ENCODE peak calls at places on chromosomes 1 and 21, in seven cellular contexts. One of them, this sample, is unnamed.

GRCh38 chr1:28507646-28508434 is 2.0 kb downstream of the RCC1 start:
- DNase-seq in CD8-positive, alpha-beta T cell: no peak
- DNase-seq in effector memory CD4-positive, alpha-beta T cell: no peak
- DNase-seq in left lung: no peak
- DNase-seq in Karpas-422: peak; percentile 65
- DNase-seq in thoracic aorta: no peak
- DNase-seq in Peyer's patch: no peak
- DNase-seq in this sample: no peak

GRCh38 chr1:43414634-43415223 is 25.0 kb downstream of the SZT2 start:
- DNase-seq in CD8-positive, alpha-beta T cell: peak; percentile 56
- DNase-seq in effector memory CD4-positive, alpha-beta T cell: peak; percentile 43
- DNase-seq in left lung: no peak
- DNase-seq in Karpas-422: peak; percentile 82
- DNase-seq in thoracic aorta: no peak
- DNase-seq in Peyer's patch: peak; percentile 68
- DNase-seq in this sample: no peak

GRCh38 chr1:208944981-208945451 is 638.5 kb upstream of the CAMK1G start:
- DNase-seq in CD8-positive, alpha-beta T cell: no peak
- DNase-seq in effector memory CD4-positive, alpha-beta T cell: no peak
- DNase-seq in left lung: no peak
- DNase-seq in Karpas-422: no peak
- DNase-seq in thoracic aorta: no peak
- DNase-seq in Peyer's patch: no peak
- DNase-seq in this sample: no peak

GRCh38 chr21:9737871-9738520 is 783.4 kb upstream of the TPTE start:
- DNase-seq in CD8-positive, alpha-beta T cell: no peak
- DNase-seq in effector memory CD4-positive, alpha-beta T cell: no peak
- DNase-seq in left lung: no peak
- DNase-seq in Karpas-422: no peak
- DNase-seq in thoracic aorta: no peak
- DNase-seq in Peyer's patch: no peak
- DNase-seq in this sample: no peak

GRCh38 chr1:114122891-114123621 is 30.6 kb downstream of the SYT6 start:
- DNase-seq in CD8-positive, alpha-beta T cell: no peak
- DNase-seq in effector memory CD4-positive, alpha-beta T cell: no peak
- DNase-seq in left lung: no peak
- DNase-seq in Karpas-422: no peak
- DNase-seq in thoracic aorta: no peak
- DNase-seq in Peyer's patch: no peak
- DNase-seq in this sample: no peak

GRCh38 chr1:188689542-188689941 is 1788.1 kb downstream of the BRINP3 start:
- DNase-seq in CD8-positive, alpha-beta T cell: no peak
- DNase-seq in effector memory CD4-positive, alpha-beta T cell: no peak
- DNase-seq in left lung: no peak
- DNase-seq in Karpas-422: no peak
- DNase-seq in thoracic aorta: no peak
- DNase-seq in Peyer's patch: no peak
- DNase-seq in this sample: no peak

GRCh38 chr1:223135176-223135575 is 7.9 kb downstream of the TLR5 start:
- DNase-seq in CD8-positive, alpha-beta T cell: no peak
- DNase-seq in effector memory CD4-positive, alpha-beta T cell: no peak
- DNase-seq in left lung: peak; percentile 79
- DNase-seq in Karpas-422: no peak
- DNase-seq in thoracic aorta: peak; percentile 29
- DNase-seq in Peyer's patch: no peak
- DNase-seq in this sample: no peak

GRCh38 chr1:230754831-230755230 is 7.6 kb downstream of the CAPN9 start:
- DNase-seq in CD8-positive, alpha-beta T cell: no peak
- DNase-seq in effector memory CD4-positive, alpha-beta T cell: no peak
- DNase-seq in left lung: no peak
- DNase-seq in Karpas-422: no peak
- DNase-seq in thoracic aorta: no peak
- DNase-seq in Peyer's patch: no peak
- DNase-seq in this sample: no peak

GRCh38 chr1:112508242-112509004 is at the start of gene WNT2B:
- DNase-seq in CD8-positive, alpha-beta T cell: peak; percentile 30
- DNase-seq in effector memory CD4-positive, alpha-beta T cell: peak; percentile 36
- DNase-seq in left lung: peak; percentile 84
- DNase-seq in Karpas-422: no peak
- DNase-seq in thoracic aorta: no peak
- DNase-seq in Peyer's patch: peak; percentile 35
- DNase-seq in this sample: no peak

GRCh38 chr1:193059282-193060225 is at the start of the genes RO60 and UCHL5:
- DNase-seq in CD8-positive, alpha-beta T cell: peak; percentile 90
- DNase-seq in effector memory CD4-positive, alpha-beta T cell: peak; percentile 93
- DNase-seq in left lung: peak; percentile 98
- DNase-seq in Karpas-422: peak; percentile 99
- DNase-seq in thoracic aorta: peak; percentile 88
- DNase-seq in Peyer's patch: peak; percentile 96
- DNase-seq in this sample: peak; percentile 86
- H3K4me1 ChIP-seq in CD8-positive, alpha-beta T cell: peaks cover 32% of the 10 kb centered on the region
- H3K4me1 ChIP-seq in effector memory CD4-positive, alpha-beta T cell: peaks cover 6% of the 10 kb centered on the region
- H3K4me1 ChIP-seq in left lung: peaks cover 44% of the 10 kb centered on the region
- H3K4me1 ChIP-seq in Karpas-422: peaks cover 50% of the 10 kb centered on the region
- H3K4me1 ChIP-seq in thoracic aorta: peaks cover 36% of the 10 kb centered on the region
- H3K4me1 ChIP-seq in Peyer's patch: no peaks in the 10 kb centered on the region
- H3K4me1 ChIP-seq in this sample: peaks cover 4% of the 10 kb centered on the region

GRCh38 chr21:44508711-44509445 is 31.1 kb downstream of the KRTAP10-1 start:
- DNase-seq in CD8-positive, alpha-beta T cell: no peak
- DNase-seq in effector memory CD4-positive, alpha-beta T cell: no peak
- DNase-seq in left lung: peak; percentile 50
- DNase-seq in Karpas-422: no peak
- DNase-seq in thoracic aorta: no peak
- DNase-seq in Peyer's patch: no peak
- DNase-seq in this sample: no peak

GRCh38 chr21:44510109-44510507 is 29.9 kb downstream of the KRTAP10-1 start:
- DNase-seq in CD8-positive, alpha-beta T cell: no peak
- DNase-seq in effector memory CD4-positive, alpha-beta T cell: no peak
- DNase-seq in left lung: peak; percentile 60
- DNase-seq in Karpas-422: no peak
- DNase-seq in thoracic aorta: no peak
- DNase-seq in Peyer's patch: no peak
- DNase-seq in this sample: no peak

GRCh38 chr21:44510508-44511218 is 29.3 kb downstream of the KRTAP10-1 start:
- DNase-seq in CD8-positive, alpha-beta T cell: peak; percentile 81
- DNase-seq in effector memory CD4-positive, alpha-beta T cell: peak; percentile 73
- DNase-seq in left lung: peak; percentile 91
- DNase-seq in Karpas-422: peak; percentile 87
- DNase-seq in thoracic aorta: no peak
- DNase-seq in Peyer's patch: peak; percentile 52
- DNase-seq in this sample: no peak

GRCh38 chr21:44508426-44508710 is 31.6 kb downstream of the KRTAP10-1 start:
- DNase-seq in CD8-positive, alpha-beta T cell: no peak
- DNase-seq in effector memory CD4-positive, alpha-beta T cell: no peak
- DNase-seq in left lung: peak; percentile 45
- DNase-seq in Karpas-422: no peak
- DNase-seq in thoracic aorta: no peak
- DNase-seq in Peyer's patch: no peak
- DNase-seq in this sample: no peak

GRCh38 chr21:44509539-44509938 is 30.5 kb downstream of the KRTAP10-1 start:
- DNase-seq in CD8-positive, alpha-beta T cell: no peak
- DNase-seq in effector memory CD4-positive, alpha-beta T cell: no peak
- DNase-seq in left lung: peak; percentile 82
- DNase-seq in Karpas-422: peak; percentile 48
- DNase-seq in thoracic aorta: no peak
- DNase-seq in Peyer's patch: no peak
- DNase-seq in this sample: no peak
- H3K27me3 ChIP-seq in CD8-positive, alpha-beta T cell: no peaks in the 10 kb centered on the region
- H3K27me3 ChIP-seq in effector memory CD4-positive, alpha-beta T cell: no peaks in the 10 kb centered on the region
- H3K27me3 ChIP-seq in left lung: no peaks in the 10 kb centered on the region
- H3K27me3 ChIP-seq in Karpas-422: no peaks in the 10 kb centered on the region
- H3K27me3 ChIP-seq in thoracic aorta: no peaks in the 10 kb centered on the region
- H3K27me3 ChIP-seq in Peyer's patch: no peaks in the 10 kb centered on the region
- H3K27me3 ChIP-seq in this sample: no peaks in the 10 kb centered on the region

GRCh38 chr1:38994196-38994595 is 3.1 kb downstream of the AKIRIN1 start:
- DNase-seq in CD8-positive, alpha-beta T cell: no peak
- DNase-seq in effector memory CD4-positive, alpha-beta T cell: no peak
- DNase-seq in left lung: no peak
- DNase-seq in Karpas-422: no peak
- DNase-seq in thoracic aorta: no peak
- DNase-seq in Peyer's patch: no peak
- DNase-seq in this sample: no peak

GRCh38 chr1:38990746-38991637 is at the start of gene AKIRIN1:
- DNase-seq in CD8-positive, alpha-beta T cell: peak; percentile 93
- DNase-seq in effector memory CD4-positive, alpha-beta T cell: peak; percentile 90
- DNase-seq in left lung: peak; percentile 100
- DNase-seq in Karpas-422: peak; percentile 99
- DNase-seq in thoracic aorta: peak; percentile 92
- DNase-seq in Peyer's patch: peak; percentile 98
- DNase-seq in this sample: peak; percentile 75

GRCh38 chr1:38990401-38990745 is 703 bp upstream of the AKIRIN1 start:
- DNase-seq in CD8-positive, alpha-beta T cell: no peak
- DNase-seq in effector memory CD4-positive, alpha-beta T cell: no peak
- DNase-seq in left lung: no peak
- DNase-seq in Karpas-422: no peak
- DNase-seq in thoracic aorta: no peak
- DNase-seq in Peyer's patch: no peak
- DNase-seq in this sample: no peak

GRCh38 chr1:38991638-38992449 is 768 bp downstream of the AKIRIN1 start:
- DNase-seq in CD8-positive, alpha-beta T cell: no peak
- DNase-seq in effector memory CD4-positive, alpha-beta T cell: no peak
- DNase-seq in left lung: no peak
- DNase-seq in Karpas-422: peak; percentile 59
- DNase-seq in thoracic aorta: no peak
- DNase-seq in Peyer's patch: peak; percentile 29
- DNase-seq in this sample: no peak

DNA sequence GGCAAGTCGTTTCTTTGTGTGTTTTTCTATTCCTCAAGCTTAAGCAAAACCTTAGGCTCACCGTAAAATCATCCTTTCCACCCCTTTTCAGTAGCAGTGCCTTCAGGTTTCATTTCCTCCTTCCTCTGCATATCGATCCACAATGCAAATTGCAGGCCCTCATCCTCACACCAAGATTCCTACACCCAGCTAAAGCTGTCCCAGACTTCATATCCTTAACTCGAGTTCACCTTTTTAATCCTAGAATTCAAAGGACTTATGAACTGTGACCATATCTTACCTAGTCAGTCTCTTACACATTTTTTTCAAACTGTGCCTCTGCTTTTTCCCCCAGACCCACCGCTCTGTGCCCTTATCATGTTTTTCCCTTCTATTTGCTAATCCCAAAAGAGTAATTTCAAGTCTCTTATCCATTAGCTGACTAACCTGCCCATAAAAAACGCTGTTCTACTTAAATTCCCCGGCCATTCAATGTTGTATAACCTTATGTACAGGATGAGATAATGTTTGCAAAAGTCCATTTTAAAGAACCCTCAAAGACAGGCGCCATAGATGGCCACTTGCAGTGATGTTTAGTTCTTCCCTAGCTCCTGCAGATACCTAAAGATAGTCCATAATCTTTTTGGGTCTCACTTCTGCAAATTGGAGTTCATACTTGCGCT is 1.5 kb downstream of the AKIRIN1 start:
- DNase-seq in CD8-positive, alpha-beta T cell: no peak
- DNase-seq in effector memory CD4-positive, alpha-beta T cell: no peak
- DNase-seq in left lung: no peak
- DNase-seq in Karpas-422: peak; percentile 79
- DNase-seq in thoracic aorta: no peak
- DNase-seq in Peyer's patch: no peak
- DNase-seq in this sample: no peak
- H3K4me1 ChIP-seq in CD8-positive, alpha-beta T cell: peaks cover 56% of the 10 kb centered on the region
- H3K4me1 ChIP-seq in effector memory CD4-positive, alpha-beta T cell: peaks cover 46% of the 10 kb centered on the region
- H3K4me1 ChIP-seq in left lung: peaks cover 53% of the 10 kb centered on the region
- H3K4me1 ChIP-seq in Karpas-422: peaks cover 22% of the 10 kb centered on the region
- H3K4me1 ChIP-seq in thoracic aorta: peaks cover 33% of the 10 kb centered on the region
- H3K4me1 ChIP-seq in Peyer's patch: no peaks in the 10 kb centered on the region
- H3K4me1 ChIP-seq in this sample: peaks cover 30% of the 10 kb centered on the region

GRCh38 chr1:26050255-26050640 is 4.3 kb upstream of the SLC30A2 start:
- DNase-seq in CD8-positive, alpha-beta T cell: no peak
- DNase-seq in effector memory CD4-positive, alpha-beta T cell: no peak
- DNase-seq in left lung: no peak
- DNase-seq in Karpas-422: no peak
- DNase-seq in thoracic aorta: no peak
- DNase-seq in Peyer's patch: no peak
- DNase-seq in this sample: no peak
- H3K27me3 ChIP-seq in CD8-positive, alpha-beta T cell: peaks cover 8% of the 10 kb centered on the region
- H3K27me3 ChIP-seq in effector memory CD4-positive, alpha-beta T cell: peaks cover 26% of the 10 kb centered on the region
- H3K27me3 ChIP-seq in left lung: peaks cover 35% of the 10 kb centered on the region
- H3K27me3 ChIP-seq in Karpas-422: no peaks in the 10 kb centered on the region
- H3K27me3 ChIP-seq in thoracic aorta: peaks cover 2% of the 10 kb centered on the region
- H3K27me3 ChIP-seq in Peyer's patch: no peaks in the 10 kb centered on the region
- H3K27me3 ChIP-seq in this sample: peaks cover 20% of the 10 kb centered on the region

GRCh38 chr1:151997284-151997570 is 3.6 kb upstream of the S100A10 start:
- DNase-seq in CD8-positive, alpha-beta T cell: no peak
- DNase-seq in effector memory CD4-positive, alpha-beta T cell: no peak
- DNase-seq in left lung: no peak
- DNase-seq in Karpas-422: no peak
- DNase-seq in thoracic aorta: no peak
- DNase-seq in Peyer's patch: no peak
- DNase-seq in this sample: no peak
- H3K4me1 ChIP-seq in CD8-positive, alpha-beta T cell: peaks cover 18% of the 10 kb centered on the region
- H3K4me1 ChIP-seq in effector memory CD4-positive, alpha-beta T cell: peaks cover 10% of the 10 kb centered on the region
- H3K4me1 ChIP-seq in left lung: peaks cover 54% of the 10 kb centered on the region
- H3K4me1 ChIP-seq in Karpas-422: peaks cover 18% of the 10 kb centered on the region
- H3K4me1 ChIP-seq in thoracic aorta: peaks cover 25% of the 10 kb centered on the region
- H3K4me1 ChIP-seq in Peyer's patch: no peaks in the 10 kb centered on the region
- H3K4me1 ChIP-seq in this sample: peaks cover 38% of the 10 kb centered on the region

GRCh38 chr1:106523448-106523847 is 533.0 kb upstream of the PRMT6 start:
- DNase-seq in CD8-positive, alpha-beta T cell: no peak
- DNase-seq in effector memory CD4-positive, alpha-beta T cell: no peak
- DNase-seq in left lung: no peak
- DNase-seq in Karpas-422: no peak
- DNase-seq in thoracic aorta: no peak
- DNase-seq in Peyer's patch: no peak
- DNase-seq in this sample: no peak
- H3K27me3 ChIP-seq in CD8-positive, alpha-beta T cell: no peaks in the 10 kb centered on the region
- H3K27me3 ChIP-seq in effector memory CD4-positive, alpha-beta T cell: no peaks in the 10 kb centered on the region
- H3K27me3 ChIP-seq in left lung: no peaks in the 10 kb centered on the region
- H3K27me3 ChIP-seq in Karpas-422: no peaks in the 10 kb centered on the region
- H3K27me3 ChIP-seq in thoracic aorta: no peaks in the 10 kb centered on the region
- H3K27me3 ChIP-seq in Peyer's patch: no peaks in the 10 kb centered on the region
- H3K27me3 ChIP-seq in this sample: no peaks in the 10 kb centered on the region